ENCODE peak calls at places on chromosomes 2 and 18, in four cellular contexts. X, F, Z and L are unnamed samples.

GRCh38 chr18:702957-703659 is 9.3 kb downstream of the ENOSF1 start:
- DNase-seq in X (no peak), F (no peak), Z (no peak), L (peak; percentile 10)

GRCh38 chr2:143205106-143205764 is 76.0 kb downstream of the ARHGAP15 start:
- DNase-seq in X (no peak), F (no peak), Z (peak; percentile 26), L (no peak)

GRCh38 chr2:140641163-140641562 is 1489.7 kb downstream of the LRP1B start:
- DNase-seq in X (no peak), F (no peak), Z (no peak), L (no peak)

GRCh38 chr2:152468832-152469692 is 134.1 kb downstream of the FMNL2 start:
- DNase-seq in X (no peak), F (no peak), Z (no peak), L (no peak)

GRCh38 chr2:55399815-55400214 is 19.8 kb downstream of the CCDC88A start:
- DNase-seq in X (no peak), F (no peak), Z (no peak), L (no peak)

GRCh38 chr2:190707726-190708125 is 58.8 kb downstream of the NAB1 start:
- DNase-seq in X (no peak), F (no peak), Z (no peak), L (no peak)

GRCh38 chr2:233480490-233481202 is 85.9 kb downstream of the USP40 start:
- DNase-seq in X (no peak), F (no peak), Z (no peak), L (no peak)

GRCh38 chr18:46035701-46036680 is 36.1 kb downstream of the PSTPIP2 start:
- DNase-seq in X (no peak), F (no peak), Z (no peak), L (no peak)

GRCh38 chr2:204776781-204777559 is 231.7 kb downstream of the PARD3B start:
- DNase-seq in X (no peak), F (no peak), Z (no peak), L (no peak)

GRCh38 chr2:58607479-58607878 is 366.4 kb upstream of the FANCL start:
- DNase-seq in X (no peak), F (no peak), Z (no peak), L (no peak)

GRCh38 chr2:27966466-27966865 is 75.9 kb downstream of the BABAM2 start:
- DNase-seq in X (no peak), F (no peak), Z (no peak), L (peak; percentile 76)

GRCh38 chr2:29349316-29350030 is 234.3 kb downstream of the CLIP4 start:
- DNase-seq in X (no peak), F (no peak), Z (no peak), L (no peak)

GRCh38 chr2:174495365-174496012 is 8.7 kb upstream of the GPR155 start:
- DNase-seq in X (no peak), F (no peak), Z (no peak), L (no peak)

GRCh38 chr2:159591221-159591620 is 25.1 kb downstream of the BAZ2B start:
- DNase-seq in X (no peak), F (no peak), Z (no peak), L (no peak)

GRCh38 chr2:128731994-128732650 is 413.5 kb upstream of the HS6ST1 start:
- DNase-seq in X (no peak), F (no peak), Z (no peak), L (no peak)

GRCh38 chr18:59910967-59911366 is 11.2 kb downstream of the PMAIP1 start:
- DNase-seq in X (no peak), F (no peak), Z (no peak), L (no peak)

GRCh38 chr2:151292546-151292945 is 3.1 kb upstream of the NMI start:
- DNase-seq in X (no peak), F (no peak), Z (no peak), L (no peak)

GRCh38 chr2:241223211-241224067 is 35.0 kb downstream of the ANO7 start:
- DNase-seq in X (no peak), F (no peak), Z (no peak), L (no peak)

GRCh38 chr2:213084261-213084660 is 67.2 kb downstream of the IKZF2 start:
- DNase-seq in X (no peak), F (no peak), Z (no peak), L (no peak)

GRCh38 chr18:457120-457519 is 43.4 kb downstream of the COLEC12 start:
- DNase-seq in X (no peak), F (no peak), Z (no peak), L (no peak)

GRCh38 chr2:109330056-109330455 is 201.1 kb downstream of the SH3RF3 start:
- DNase-seq in X (no peak), F (no peak), Z (no peak), L (no peak)